ENCODE peak calls at places on chromosome 9, in seven cellular contexts. One of them, this sample, is unnamed.
A peak's percentile ranks its signal among the peaks of the same experiment; 100 is the strongest.

GRCh38 chr9:79233542-79233941 is 338.2 kb upstream of the TLE4 start:
- DNase-seq in hypothalamus: no peak
- DNase-seq in mesenteric fat pad: no peak
- DNase-seq in PC-9: no peak
- DNase-seq in stimulated activated CD8-positive, alpha-beta memory T cell treated with anti-CD3 and anti-CD28 coated beads, Interleukin-4, amount 100 ng/mL, for 1 hour: no peak
- DNase-seq in ovary: no peak
- DNase-seq in HTR-8/SVneo: no peak
- DNase-seq in this sample: no peak

GRCh38 chr9:96067551-96068076 is 192.1 kb downstream of the ERCC6L2 start:
- DNase-seq in hypothalamus: no peak
- DNase-seq in mesenteric fat pad: no peak
- DNase-seq in PC-9: no peak
- DNase-seq in stimulated activated CD8-positive, alpha-beta memory T cell treated with anti-CD3 and anti-CD28 coated beads, Interleukin-4, amount 100 ng/mL, for 1 hour: no peak
- DNase-seq in ovary: no peak
- DNase-seq in HTR-8/SVneo: no peak
- DNase-seq in this sample: no peak

GRCh38 chr9:107447081-107447480 is 42.5 kb downstream of the KLF4 start:
- DNase-seq in hypothalamus: no peak
- DNase-seq in mesenteric fat pad: no peak
- DNase-seq in PC-9: no peak
- DNase-seq in stimulated activated CD8-positive, alpha-beta memory T cell treated with anti-CD3 and anti-CD28 coated beads, Interleukin-4, amount 100 ng/mL, for 1 hour: no peak
- DNase-seq in ovary: no peak
- DNase-seq in HTR-8/SVneo: no peak
- DNase-seq in this sample: no peak

GRCh38 chr9:100401042-100401441 is 25.9 kb upstream of the MSANTD3 start:
- DNase-seq in hypothalamus: no peak
- DNase-seq in mesenteric fat pad: no peak
- DNase-seq in PC-9: no peak
- DNase-seq in stimulated activated CD8-positive, alpha-beta memory T cell treated with anti-CD3 and anti-CD28 coated beads, Interleukin-4, amount 100 ng/mL, for 1 hour: no peak
- DNase-seq in ovary: no peak
- DNase-seq in HTR-8/SVneo: no peak
- DNase-seq in this sample: no peak

GRCh38 chr9:126307306-126308061 is 19.1 kb upstream of the MVB12B start:
- DNase-seq in hypothalamus: peak; percentile 90
- DNase-seq in mesenteric fat pad: no peak
- DNase-seq in PC-9: no peak
- DNase-seq in stimulated activated CD8-positive, alpha-beta memory T cell treated with anti-CD3 and anti-CD28 coated beads, Interleukin-4, amount 100 ng/mL, for 1 hour: no peak
- DNase-seq in ovary: no peak
- DNase-seq in HTR-8/SVneo: no peak
- DNase-seq in this sample: no peak

GRCh38 chr9:132094314-132094791 is 14.7 kb upstream of the MED27 start:
- DNase-seq in hypothalamus: no peak
- DNase-seq in mesenteric fat pad: no peak
- DNase-seq in PC-9: peak; percentile 63
- DNase-seq in stimulated activated CD8-positive, alpha-beta memory T cell treated with anti-CD3 and anti-CD28 coated beads, Interleukin-4, amount 100 ng/mL, for 1 hour: no peak
- DNase-seq in ovary: no peak
- DNase-seq in HTR-8/SVneo: no peak
- DNase-seq in this sample: peak; percentile 41

GRCh38 chr9:133537257-133537656 is 2.8 kb downstream of the ADAMTSL2 start:
- DNase-seq in hypothalamus: no peak
- DNase-seq in mesenteric fat pad: no peak
- DNase-seq in PC-9: no peak
- DNase-seq in stimulated activated CD8-positive, alpha-beta memory T cell treated with anti-CD3 and anti-CD28 coated beads, Interleukin-4, amount 100 ng/mL, for 1 hour: no peak
- DNase-seq in ovary: no peak
- DNase-seq in HTR-8/SVneo: no peak
- DNase-seq in this sample: no peak

GRCh38 chr9:20658677-20659473 is 25.2 kb upstream of the FOCAD start:
- DNase-seq in hypothalamus: no peak
- DNase-seq in mesenteric fat pad: no peak
- DNase-seq in PC-9: no peak
- DNase-seq in stimulated activated CD8-positive, alpha-beta memory T cell treated with anti-CD3 and anti-CD28 coated beads, Interleukin-4, amount 100 ng/mL, for 1 hour: no peak
- DNase-seq in ovary: no peak
- DNase-seq in HTR-8/SVneo: no peak
- DNase-seq in this sample: no peak

GRCh38 chr9:111691686-111692329 is 30.4 kb downstream of the GNG10 start:
- DNase-seq in hypothalamus: no peak
- DNase-seq in mesenteric fat pad: no peak
- DNase-seq in PC-9: peak; percentile 45
- DNase-seq in stimulated activated CD8-positive, alpha-beta memory T cell treated with anti-CD3 and anti-CD28 coated beads, Interleukin-4, amount 100 ng/mL, for 1 hour: no peak
- DNase-seq in ovary: no peak
- DNase-seq in HTR-8/SVneo: peak; percentile 25
- DNase-seq in this sample: peak; percentile 6

GRCh38 chr9:129525781-129526180 is 95.1 kb downstream of the C9orf50 start:
- DNase-seq in hypothalamus: no peak
- DNase-seq in mesenteric fat pad: no peak
- DNase-seq in PC-9: no peak
- DNase-seq in stimulated activated CD8-positive, alpha-beta memory T cell treated with anti-CD3 and anti-CD28 coated beads, Interleukin-4, amount 100 ng/mL, for 1 hour: no peak
- DNase-seq in ovary: no peak
- DNase-seq in HTR-8/SVneo: no peak
- DNase-seq in this sample: no peak

GRCh38 chr9:35748239-35748857 is 680 bp downstream of the GBA2 start:
- DNase-seq in hypothalamus: no peak
- DNase-seq in mesenteric fat pad: no peak
- DNase-seq in PC-9: no peak
- DNase-seq in stimulated activated CD8-positive, alpha-beta memory T cell treated with anti-CD3 and anti-CD28 coated beads, Interleukin-4, amount 100 ng/mL, for 1 hour: no peak
- DNase-seq in ovary: no peak
- DNase-seq in HTR-8/SVneo: no peak
- DNase-seq in this sample: no peak

GRCh38 chr9:132014218-132014800 is 65.4 kb downstream of the MED27 start:
- DNase-seq in hypothalamus: no peak
- DNase-seq in mesenteric fat pad: no peak
- DNase-seq in PC-9: no peak
- DNase-seq in stimulated activated CD8-positive, alpha-beta memory T cell treated with anti-CD3 and anti-CD28 coated beads, Interleukin-4, amount 100 ng/mL, for 1 hour: no peak
- DNase-seq in ovary: no peak
- DNase-seq in HTR-8/SVneo: no peak
- DNase-seq in this sample: no peak

GRCh38 chr9:134705786-134706185 is 64.2 kb downstream of the COL5A1 start:
- DNase-seq in hypothalamus: no peak
- DNase-seq in mesenteric fat pad: no peak
- DNase-seq in PC-9: no peak
- DNase-seq in stimulated activated CD8-positive, alpha-beta memory T cell treated with anti-CD3 and anti-CD28 coated beads, Interleukin-4, amount 100 ng/mL, for 1 hour: no peak
- DNase-seq in ovary: no peak
- DNase-seq in HTR-8/SVneo: no peak
- DNase-seq in this sample: no peak

GRCh38 chr9:121736964-121737462 is 85.6 kb downstream of the DAB2IP start:
- DNase-seq in hypothalamus: no peak
- DNase-seq in mesenteric fat pad: no peak
- DNase-seq in PC-9: peak; percentile 73
- DNase-seq in stimulated activated CD8-positive, alpha-beta memory T cell treated with anti-CD3 and anti-CD28 coated beads, Interleukin-4, amount 100 ng/mL, for 1 hour: no peak
- DNase-seq in ovary: peak; percentile 64
- DNase-seq in HTR-8/SVneo: no peak
- DNase-seq in this sample: no peak

GRCh38 chr9:123669355-123669754 is 260.6 kb downstream of the DENND1A start:
- DNase-seq in hypothalamus: no peak
- DNase-seq in mesenteric fat pad: no peak
- DNase-seq in PC-9: no peak
- DNase-seq in stimulated activated CD8-positive, alpha-beta memory T cell treated with anti-CD3 and anti-CD28 coated beads, Interleukin-4, amount 100 ng/mL, for 1 hour: no peak
- DNase-seq in ovary: no peak
- DNase-seq in HTR-8/SVneo: no peak
- DNase-seq in this sample: no peak

GRCh38 chr9:110015759-110016158 is 192.2 kb downstream of the C9orf152 start:
- DNase-seq in hypothalamus: no peak
- DNase-seq in mesenteric fat pad: no peak
- DNase-seq in PC-9: peak; percentile 71
- DNase-seq in stimulated activated CD8-positive, alpha-beta memory T cell treated with anti-CD3 and anti-CD28 coated beads, Interleukin-4, amount 100 ng/mL, for 1 hour: no peak
- DNase-seq in ovary: no peak
- DNase-seq in HTR-8/SVneo: peak; percentile 65
- DNase-seq in this sample: peak; percentile 55

GRCh38 chr9:69130456-69131441 is 43.3 kb upstream of the TJP2 start:
- DNase-seq in hypothalamus: no peak
- DNase-seq in mesenteric fat pad: peak; percentile 80
- DNase-seq in PC-9: no peak
- DNase-seq in stimulated activated CD8-positive, alpha-beta memory T cell treated with anti-CD3 and anti-CD28 coated beads, Interleukin-4, amount 100 ng/mL, for 1 hour: no peak
- DNase-seq in ovary: peak; percentile 25
- DNase-seq in HTR-8/SVneo: peak; percentile 49
- DNase-seq in this sample: peak; percentile 76

GRCh38 chr9:25994605-25995004 is 316.4 kb upstream of the TUSC1 start:
- DNase-seq in hypothalamus: no peak
- DNase-seq in mesenteric fat pad: no peak
- DNase-seq in PC-9: no peak
- DNase-seq in stimulated activated CD8-positive, alpha-beta memory T cell treated with anti-CD3 and anti-CD28 coated beads, Interleukin-4, amount 100 ng/mL, for 1 hour: no peak
- DNase-seq in ovary: no peak
- DNase-seq in HTR-8/SVneo: no peak
- DNase-seq in this sample: no peak

GRCh38 chr9:18061856-18062255 is 412.1 kb upstream of the ADAMTSL1 start:
- DNase-seq in hypothalamus: no peak
- DNase-seq in mesenteric fat pad: no peak
- DNase-seq in PC-9: no peak
- DNase-seq in stimulated activated CD8-positive, alpha-beta memory T cell treated with anti-CD3 and anti-CD28 coated beads, Interleukin-4, amount 100 ng/mL, for 1 hour: no peak
- DNase-seq in ovary: no peak
- DNase-seq in HTR-8/SVneo: no peak
- DNase-seq in this sample: no peak

GRCh38 chr9:70315389-70315788 is 56.6 kb downstream of the SMC5 start:
- DNase-seq in hypothalamus: no peak
- DNase-seq in mesenteric fat pad: no peak
- DNase-seq in PC-9: no peak
- DNase-seq in stimulated activated CD8-positive, alpha-beta memory T cell treated with anti-CD3 and anti-CD28 coated beads, Interleukin-4, amount 100 ng/mL, for 1 hour: no peak
- DNase-seq in ovary: no peak
- DNase-seq in HTR-8/SVneo: no peak
- DNase-seq in this sample: no peak

GRCh38 chr9:72540348-72540873 is 19.0 kb downstream of the TMC1 start:
- DNase-seq in hypothalamus: no peak
- DNase-seq in mesenteric fat pad: no peak
- DNase-seq in PC-9: peak; percentile 43
- DNase-seq in stimulated activated CD8-positive, alpha-beta memory T cell treated with anti-CD3 and anti-CD28 coated beads, Interleukin-4, amount 100 ng/mL, for 1 hour: no peak
- DNase-seq in ovary: no peak
- DNase-seq in HTR-8/SVneo: no peak
- DNase-seq in this sample: no peak

GRCh38 chr9:112751059-112751795 is 667 bp downstream of the SNX30 start:
- DNase-seq in hypothalamus: peak; percentile 42
- DNase-seq in mesenteric fat pad: no peak
- DNase-seq in PC-9: peak; percentile 69
- DNase-seq in stimulated activated CD8-positive, alpha-beta memory T cell treated with anti-CD3 and anti-CD28 coated beads, Interleukin-4, amount 100 ng/mL, for 1 hour: no peak
- DNase-seq in ovary: peak; percentile 31
- DNase-seq in HTR-8/SVneo: peak; percentile 57
- DNase-seq in this sample: peak; percentile 48

GRCh38 chr9:94867281-94867841 is 140.9 kb downstream of the AOPEP start:
- DNase-seq in hypothalamus: peak; percentile 10
- DNase-seq in mesenteric fat pad: no peak
- DNase-seq in PC-9: peak; percentile 93
- DNase-seq in stimulated activated CD8-positive, alpha-beta memory T cell treated with anti-CD3 and anti-CD28 coated beads, Interleukin-4, amount 100 ng/mL, for 1 hour: no peak
- DNase-seq in ovary: peak; percentile 77
- DNase-seq in HTR-8/SVneo: peak; percentile 51
- DNase-seq in this sample: peak; percentile 97

GRCh38 chr9:88551546-88552137 is 16.7 kb downstream of the NXNL2 start:
- DNase-seq in hypothalamus: no peak
- DNase-seq in mesenteric fat pad: no peak
- DNase-seq in PC-9: no peak
- DNase-seq in stimulated activated CD8-positive, alpha-beta memory T cell treated with anti-CD3 and anti-CD28 coated beads, Interleukin-4, amount 100 ng/mL, for 1 hour: no peak
- DNase-seq in ovary: no peak
- DNase-seq in HTR-8/SVneo: no peak
- DNase-seq in this sample: no peak

GRCh38 chr9:28332648-28333047 is 759.4 kb upstream of the C9orf72 start:
- DNase-seq in hypothalamus: no peak
- DNase-seq in mesenteric fat pad: no peak
- DNase-seq in PC-9: no peak
- DNase-seq in stimulated activated CD8-positive, alpha-beta memory T cell treated with anti-CD3 and anti-CD28 coated beads, Interleukin-4, amount 100 ng/mL, for 1 hour: no peak
- DNase-seq in ovary: no peak
- DNase-seq in HTR-8/SVneo: no peak
- DNase-seq in this sample: no peak

GRCh38 chr9:20340161-20340861 is 282.0 kb downstream of the MLLT3 start:
- DNase-seq in hypothalamus: no peak
- DNase-seq in mesenteric fat pad: no peak
- DNase-seq in PC-9: no peak
- DNase-seq in stimulated activated CD8-positive, alpha-beta memory T cell treated with anti-CD3 and anti-CD28 coated beads, Interleukin-4, amount 100 ng/mL, for 1 hour: no peak
- DNase-seq in ovary: no peak
- DNase-seq in HTR-8/SVneo: no peak
- DNase-seq in this sample: no peak

GRCh38 chr9:34190996-34191892 is 12.4 kb downstream of the UBAP1 start:
- DNase-seq in hypothalamus: no peak
- DNase-seq in mesenteric fat pad: no peak
- DNase-seq in PC-9: no peak
- DNase-seq in stimulated activated CD8-positive, alpha-beta memory T cell treated with anti-CD3 and anti-CD28 coated beads, Interleukin-4, amount 100 ng/mL, for 1 hour: no peak
- DNase-seq in ovary: no peak
- DNase-seq in HTR-8/SVneo: no peak
- DNase-seq in this sample: no peak

GRCh38 chr9:105114956-105115728 is 129.3 kb upstream of the SLC44A1 start:
- DNase-seq in hypothalamus: no peak
- DNase-seq in mesenteric fat pad: no peak
- DNase-seq in PC-9: no peak
- DNase-seq in stimulated activated CD8-positive, alpha-beta memory T cell treated with anti-CD3 and anti-CD28 coated beads, Interleukin-4, amount 100 ng/mL, for 1 hour: no peak
- DNase-seq in ovary: no peak
- DNase-seq in HTR-8/SVneo: no peak
- DNase-seq in this sample: no peak

GRCh38 chr9:79000218-79001002 is 571.4 kb upstream of the TLE4 start:
- DNase-seq in hypothalamus: no peak
- DNase-seq in mesenteric fat pad: no peak
- DNase-seq in PC-9: no peak
- DNase-seq in stimulated activated CD8-positive, alpha-beta memory T cell treated with anti-CD3 and anti-CD28 coated beads, Interleukin-4, amount 100 ng/mL, for 1 hour: no peak
- DNase-seq in ovary: no peak
- DNase-seq in HTR-8/SVneo: no peak
- DNase-seq in this sample: no peak

This sample was measured in retinal pigment epithelial cell.